ENCODE peak calls at places on chromosomes 16 and 17, in seven cellular contexts. One of them, this sample, is unnamed.

GRCh38 chr17:4583206-4583605 is 1.1 kb upstream of the SMTNL2 start:
- DNase-seq in NCI-H774: no peak
- DNase-seq in iris pigment epithelial cell: no peak
- DNase-seq in iPS-NIHi11: no peak
- DNase-seq in activated CD8-positive, alpha-beta T cell treated with anti-CD3 and anti-CD28 coated beads for 36 hours: no peak
- DNase-seq in GM13977: no peak
- DNase-seq in activated CD4-positive, alpha-beta T cell treated with anti-CD3 and anti-CD28 coated beads for 1 hour: no peak
- DNase-seq in this sample: no peak

GRCh38 chr17:58401287-58401686 is 16.0 kb downstream of the RNF43 start:
- DNase-seq in NCI-H774: peak; percentile 39
- DNase-seq in iris pigment epithelial cell: no peak
- DNase-seq in iPS-NIHi11: no peak
- DNase-seq in activated CD8-positive, alpha-beta T cell treated with anti-CD3 and anti-CD28 coated beads for 36 hours: no peak
- DNase-seq in GM13977: no peak
- DNase-seq in activated CD4-positive, alpha-beta T cell treated with anti-CD3 and anti-CD28 coated beads for 1 hour: no peak
- DNase-seq in this sample: no peak

GRCh38 chr16:50281391-50282009 is 15.1 kb downstream of the ADCY7 start:
- DNase-seq in NCI-H774: peak; percentile 67
- DNase-seq in iris pigment epithelial cell: no peak
- DNase-seq in iPS-NIHi11: no peak
- DNase-seq in activated CD8-positive, alpha-beta T cell treated with anti-CD3 and anti-CD28 coated beads for 36 hours: no peak
- DNase-seq in GM13977: no peak
- DNase-seq in activated CD4-positive, alpha-beta T cell treated with anti-CD3 and anti-CD28 coated beads for 1 hour: no peak
- DNase-seq in this sample: no peak

GRCh38 chr17:52390422-52390821 is 231.9 kb upstream of the CA10 start:
- DNase-seq in NCI-H774: no peak
- DNase-seq in iris pigment epithelial cell: no peak
- DNase-seq in iPS-NIHi11: no peak
- DNase-seq in activated CD8-positive, alpha-beta T cell treated with anti-CD3 and anti-CD28 coated beads for 36 hours: no peak
- DNase-seq in GM13977: no peak
- DNase-seq in activated CD4-positive, alpha-beta T cell treated with anti-CD3 and anti-CD28 coated beads for 1 hour: no peak
- DNase-seq in this sample: no peak

GRCh38 chr16:10558746-10559641 is 21.4 kb downstream of the EMP2 start:
- DNase-seq in NCI-H774: peak; percentile 39
- DNase-seq in iris pigment epithelial cell: no peak
- DNase-seq in iPS-NIHi11: peak; percentile 63
- DNase-seq in activated CD8-positive, alpha-beta T cell treated with anti-CD3 and anti-CD28 coated beads for 36 hours: no peak
- DNase-seq in GM13977: no peak
- DNase-seq in activated CD4-positive, alpha-beta T cell treated with anti-CD3 and anti-CD28 coated beads for 1 hour: no peak
- DNase-seq in this sample: no peak

GRCh38 chr16:9334091-9334490 is 242.6 kb downstream of the HAPSTR1 start:
- DNase-seq in NCI-H774: no peak
- DNase-seq in iris pigment epithelial cell: no peak
- DNase-seq in iPS-NIHi11: no peak
- DNase-seq in activated CD8-positive, alpha-beta T cell treated with anti-CD3 and anti-CD28 coated beads for 36 hours: no peak
- DNase-seq in GM13977: no peak
- DNase-seq in activated CD4-positive, alpha-beta T cell treated with anti-CD3 and anti-CD28 coated beads for 1 hour: no peak
- DNase-seq in this sample: no peak

GRCh38 chr17:30021708-30022317 is 80.4 kb downstream of the EFCAB5 start:
- DNase-seq in NCI-H774: peak; percentile 58
- DNase-seq in iris pigment epithelial cell: peak; percentile 54
- DNase-seq in iPS-NIHi11: peak; percentile 65
- DNase-seq in activated CD8-positive, alpha-beta T cell treated with anti-CD3 and anti-CD28 coated beads for 36 hours: peak; percentile 60
- DNase-seq in GM13977: peak; percentile 55
- DNase-seq in activated CD4-positive, alpha-beta T cell treated with anti-CD3 and anti-CD28 coated beads for 1 hour: no peak
- DNase-seq in this sample: peak; percentile 26

GRCh38 chr16:55706739-55707487 is 51.1 kb downstream of the SLC6A2 start:
- DNase-seq in NCI-H774: no peak
- DNase-seq in iris pigment epithelial cell: no peak
- DNase-seq in iPS-NIHi11: no peak
- DNase-seq in activated CD8-positive, alpha-beta T cell treated with anti-CD3 and anti-CD28 coated beads for 36 hours: no peak
- DNase-seq in GM13977: no peak
- DNase-seq in activated CD4-positive, alpha-beta T cell treated with anti-CD3 and anti-CD28 coated beads for 1 hour: no peak
- DNase-seq in this sample: no peak

GRCh38 chr17:68460715-68461114 is 3.4 kb upstream of the WIPI1 start:
- DNase-seq in NCI-H774: no peak
- DNase-seq in iris pigment epithelial cell: no peak
- DNase-seq in iPS-NIHi11: no peak
- DNase-seq in activated CD8-positive, alpha-beta T cell treated with anti-CD3 and anti-CD28 coated beads for 36 hours: peak; percentile 72
- DNase-seq in GM13977: no peak
- DNase-seq in activated CD4-positive, alpha-beta T cell treated with anti-CD3 and anti-CD28 coated beads for 1 hour: no peak
- DNase-seq in this sample: no peak

GRCh38 chr16:46737621-46738214 is 10.4 kb downstream of the MYLK3 start:
- DNase-seq in NCI-H774: no peak
- DNase-seq in iris pigment epithelial cell: no peak
- DNase-seq in iPS-NIHi11: no peak
- DNase-seq in activated CD8-positive, alpha-beta T cell treated with anti-CD3 and anti-CD28 coated beads for 36 hours: no peak
- DNase-seq in GM13977: no peak
- DNase-seq in activated CD4-positive, alpha-beta T cell treated with anti-CD3 and anti-CD28 coated beads for 1 hour: no peak
- DNase-seq in this sample: no peak